ENCODE peak calls at places on chromosomes 13 and 19, in six cellular contexts. T, Y, G, I, R and C are unnamed samples.

GRCh38 chr19:15107056-15108010 is at the start of gene SYDE1:
- DNase-seq in I (no peak), R (peak), T (peak), G (no peak), Y (no peak), C (no peak)

GRCh38 chr19:31253816-31254551 is 95.3 kb downstream of the TSHZ3 start:
- DNase-seq in G (peak), R (no peak), Y (no peak), I (no peak), T (peak), C (no peak)

GRCh38 chr13:83881917-83882625 is at the start of gene SLITRK1:
- DNase-seq in T (no peak), I (no peak), G (peak), R (peak), Y (no peak), C (no peak)

GRCh38 chr19:35254341-35255297 is 5.8 kb downstream of the LSR start:
- DNase-seq in G (no peak), T (no peak), Y (no peak), R (no peak), I (no peak), C (no peak)

GRCh38 chr13:102392810-102393209 is 9.0 kb downstream of the FGF14 start:
- DNase-seq in Y (no peak), T (no peak), I (no peak), R (no peak), G (no peak), C (no peak)

GRCh38 chr19:35417713-35418534 is 30.1 kb upstream of the FFAR2 start:
- DNase-seq in Y (no peak), R (no peak), G (no peak), I (no peak), T (no peak), C (no peak)

GRCh38 chr13:30787747-30788535 is 52.6 kb downstream of the ALOX5AP start:
- DNase-seq in T (no peak), R (no peak), Y (no peak), G (no peak), I (no peak), C (no peak)

GRCh38 chr19:459724-460511 is 915 bp downstream of the SHC2 start:
- DNase-seq in Y (no peak), T (peak), R (peak), I (no peak), G (no peak), C (no peak)

GRCh38 chr19:19514215-19514633 is 1.1 kb downstream of the TSSK6 start:
- DNase-seq in I (no peak), R (no peak), Y (no peak), G (no peak), T (peak), C (no peak)

GRCh38 chr13:108033800-108034707 is 181.3 kb downstream of the LIG4 start:
- DNase-seq in G (no peak), R (peak), T (no peak), I (no peak), Y (no peak), C (no peak)

GRCh38 chr19:6003976-6004375 is 26.0 kb upstream of the RANBP3 start:
- DNase-seq in Y (no peak), R (no peak), G (no peak), T (no peak), I (no peak), C (no peak)

GRCh38 chr13:24161980-24162517 is 1.5 kb downstream of the SPATA13 start:
- DNase-seq in T (no peak), G (no peak), I (no peak), Y (no peak), R (no peak), C (no peak)

GRCh38 chr19:14070268-14071050 is 2.1 kb upstream of the MISP3 start:
- DNase-seq in T (no peak), R (no peak), I (no peak), Y (no peak), G (no peak), C (no peak)

GRCh38 chr19:33390908-33391630 is 17.6 kb downstream of the CEBPG start:
- DNase-seq in R (no peak), Y (no peak), I (no peak), G (no peak), T (no peak), C (no peak)

GRCh38 chr13:48532146-48532472 is 771 bp downstream of the RCBTB2 start:
- DNase-seq in T (no peak), R (no peak), I (no peak), Y (no peak), G (no peak), C (no peak)

GRCh38 chr13:40922437-40923040 is 96.6 kb downstream of the ELF1 start:
- DNase-seq in I (no peak), R (no peak), G (no peak), T (no peak), Y (no peak), C (no peak)

GRCh38 chr13:114049026-114049425 is 75.2 kb upstream of the C13orf46 start:
- DNase-seq in R (no peak), T (no peak), I (no peak), Y (no peak), G (peak), C (no peak)